ENCODE peak calls at places on chromosomes 5 and 9, in seven cellular contexts. P, W, F, K, L, O and R are unnamed samples.

GRCh38 chr9:79694676-79695400 is 123.1 kb downstream of the TLE4 start:
- DNase-seq in L (peak), P (no peak), W (peak), F (no peak), O (peak), K (no peak), R (no peak)

GRCh38 chr5:74378464-74378863 is 262.1 kb downstream of the ENC1 start:
- DNase-seq in K (no peak), O (peak), W (no peak), F (no peak), L (peak), P (no peak), R (no peak)

GRCh38 chr9:15249042-15249818 is 57.8 kb downstream of the TTC39B start:
- DNase-seq in K (no peak), O (peak), P (no peak), L (peak), W (peak), F (no peak), R (peak)

GRCh38 chr9:135898634-135899407 is 8.5 kb downstream of the CAMSAP1 start:
- DNase-seq in P (no peak), W (peak), O (peak), L (peak), F (no peak), K (no peak), R (peak)

GRCh38 chr5:157594237-157594636 is 18.7 kb upstream of the ADAM19 start:
- DNase-seq in L (no peak), P (no peak), K (no peak), F (no peak), O (peak), W (peak), R (no peak)

GRCh38 chr9:77606526-77606925 is 41.6 kb downstream of the GNA14 start:
- DNase-seq in P (no peak), F (no peak), O (no peak), K (no peak), W (no peak), L (no peak), R (no peak)

GRCh38 chr9:135183538-135184153 is 96.2 kb downstream of the OLFM1 start:
- DNase-seq in K (no peak), W (no peak), O (no peak), P (no peak), F (no peak), L (no peak), R (no peak)

GRCh38 chr9:120482424-120483186 is 97.4 kb downstream of the CDK5RAP2 start:
- DNase-seq in P (no peak), W (no peak), O (peak), L (no peak), F (no peak), K (no peak), R (no peak)

GRCh38 chr9:35114921-35115341 is 731 bp downstream of the ATOSB start:
- DNase-seq in F (no peak), K (peak), O (peak), P (peak), L (peak), W (peak), R (no peak)

GRCh38 chr5:75091597-75091996 is 39.2 kb upstream of the GCNT4 start:
- DNase-seq in W (peak), O (peak), F (no peak), L (no peak), K (no peak), P (no peak), R (no peak)

GRCh38 chr5:102296229-102296817 is at the start of gene SLCO4C1:
- DNase-seq in K (peak), P (peak), L (peak), O (peak), F (peak), W (peak), R (no peak)

GRCh38 chr9:93960971-93961841 is 6.1 kb upstream of the BARX1 start:
- DNase-seq in P (no peak), K (no peak), F (no peak), O (no peak), L (no peak), W (no peak), R (no peak)

GRCh38 chr5:6704361-6704851 is 8.8 kb upstream of the TENT4A start:
- DNase-seq in K (no peak), W (peak), O (peak), P (peak), L (peak), F (no peak), R (peak)

GRCh38 chr5:53423724-53424123 is 56.7 kb upstream of the FST start:
- DNase-seq in L (no peak), K (no peak), F (no peak), O (peak), W (no peak), P (no peak), R (no peak)

GRCh38 chr9:133787749-133788015 is 49.5 kb upstream of the SARDH start:
- DNase-seq in O (peak), L (no peak), K (peak), P (no peak), F (no peak), W (no peak), R (no peak)

GRCh38 chr9:123941535-123942070 is 11.7 kb upstream of the DENND1A start:
- DNase-seq in K (no peak), F (no peak), O (no peak), P (no peak), L (no peak), W (no peak), R (no peak)

GRCh38 chr5:108381034-108381954 is 604 bp downstream of the FBXL17 start:
- DNase-seq in O (peak), W (peak), F (peak), P (peak), L (peak), K (peak), R (peak)

GRCh38 chr5:122009436-122009835 is 47.7 kb downstream of the SRFBP1 start:
- DNase-seq in L (no peak), P (no peak), F (no peak), W (no peak), K (no peak), O (no peak), R (no peak)

GRCh38 chr9:93028448-93029006 is 30.0 kb upstream of the SUSD3 start:
- DNase-seq in F (no peak), L (peak), O (no peak), W (peak), K (no peak), P (no peak), R (no peak)

GRCh38 chr5:14595877-14596276 is 14.3 kb downstream of the OTULINL start:
- DNase-seq in F (no peak), W (no peak), O (no peak), K (no peak), L (no peak), P (no peak), R (no peak)

GRCh38 chr9:447230-448025 is 232.8 kb downstream of the DOCK8 start:
- DNase-seq in P (no peak), W (peak), O (peak), F (no peak), L (no peak), K (no peak), R (no peak)

GRCh38 chr9:99126312-99126711 is 21.4 kb downstream of the TGFBR1 start:
- DNase-seq in F (no peak), L (no peak), K (no peak), W (peak), P (no peak), O (peak), R (no peak)

GRCh38 chr5:173764321-173765029 is 123.7 kb upstream of the CPEB4 start:
- DNase-seq in O (peak), F (peak), W (peak), P (peak), K (no peak), L (peak), R (peak)

GRCh38 chr5:81239613-81240012 is 6.5 kb downstream of the CKMT2 start:
- DNase-seq in O (no peak), F (no peak), K (no peak), P (no peak), L (no peak), W (no peak), R (no peak)

GRCh38 chr5:100406640-100407039 is 128.5 kb upstream of the FAM174A start:
- DNase-seq in L (no peak), P (no peak), K (no peak), W (no peak), O (peak), F (no peak), R (no peak)

GRCh38 chr5:157266286-157267007 is 524 bp downstream of the CYFIP2 start:
- DNase-seq in K (peak), F (no peak), P (peak), L (no peak), W (no peak), O (no peak), R (no peak)

GRCh38 chr9:92645041-92645440 is 24.9 kb downstream of the IPPK start:
- DNase-seq in L (no peak), K (no peak), P (no peak), O (no peak), W (no peak), F (no peak), R (no peak)

GRCh38 chr9:14417230-14417629 is 103.3 kb upstream of the NFIB start:
- DNase-seq in L (peak), W (peak), F (no peak), K (no peak), P (no peak), O (peak), R (no peak)

GRCh38 chr5:66209794-66210193 is 65.7 kb downstream of the SREK1 start:
- DNase-seq in F (no peak), O (no peak), W (no peak), P (no peak), L (no peak), K (no peak), R (no peak)

GRCh38 chr5:2506603-2507002 is 244.9 kb downstream of the IRX2 start:
- DNase-seq in F (no peak), O (no peak), K (no peak), W (no peak), P (no peak), L (no peak), R (no peak)

GRCh38 chr5:133926960-133927615 is 41.3 kb downstream of the C5orf15 start:
- DNase-seq in L (no peak), O (peak), F (no peak), P (no peak), K (no peak), W (no peak), R (no peak)

GRCh38 chr5:181243521-181244307 is at the start of gene RACK1:
- DNase-seq in O (peak), F (peak), L (peak), K (peak), P (peak), W (peak), R (peak)

GRCh38 chr9:104835163-104835562 is 71.2 kb downstream of the NIPSNAP3B start:
- DNase-seq in O (no peak), K (no peak), L (no peak), F (no peak), W (no peak), P (no peak), R (no peak)

GRCh38 chr9:127598839-127599549 is 13.1 kb upstream of the STXBP1 start:
- DNase-seq in F (no peak), W (no peak), P (no peak), O (no peak), K (no peak), L (no peak), R (no peak)

GRCh38 chr9:130768265-130768664 is 66.8 kb upstream of the ABL1 start:
- DNase-seq in L (no peak), P (no peak), F (peak), K (no peak), O (peak), W (peak), R (no peak)

GRCh38 chr5:172833691-172834569 is at the start of gene ERGIC1:
- DNase-seq in L (peak), F (peak), K (peak), P (peak), O (peak), W (peak), R (peak)

DNA sequence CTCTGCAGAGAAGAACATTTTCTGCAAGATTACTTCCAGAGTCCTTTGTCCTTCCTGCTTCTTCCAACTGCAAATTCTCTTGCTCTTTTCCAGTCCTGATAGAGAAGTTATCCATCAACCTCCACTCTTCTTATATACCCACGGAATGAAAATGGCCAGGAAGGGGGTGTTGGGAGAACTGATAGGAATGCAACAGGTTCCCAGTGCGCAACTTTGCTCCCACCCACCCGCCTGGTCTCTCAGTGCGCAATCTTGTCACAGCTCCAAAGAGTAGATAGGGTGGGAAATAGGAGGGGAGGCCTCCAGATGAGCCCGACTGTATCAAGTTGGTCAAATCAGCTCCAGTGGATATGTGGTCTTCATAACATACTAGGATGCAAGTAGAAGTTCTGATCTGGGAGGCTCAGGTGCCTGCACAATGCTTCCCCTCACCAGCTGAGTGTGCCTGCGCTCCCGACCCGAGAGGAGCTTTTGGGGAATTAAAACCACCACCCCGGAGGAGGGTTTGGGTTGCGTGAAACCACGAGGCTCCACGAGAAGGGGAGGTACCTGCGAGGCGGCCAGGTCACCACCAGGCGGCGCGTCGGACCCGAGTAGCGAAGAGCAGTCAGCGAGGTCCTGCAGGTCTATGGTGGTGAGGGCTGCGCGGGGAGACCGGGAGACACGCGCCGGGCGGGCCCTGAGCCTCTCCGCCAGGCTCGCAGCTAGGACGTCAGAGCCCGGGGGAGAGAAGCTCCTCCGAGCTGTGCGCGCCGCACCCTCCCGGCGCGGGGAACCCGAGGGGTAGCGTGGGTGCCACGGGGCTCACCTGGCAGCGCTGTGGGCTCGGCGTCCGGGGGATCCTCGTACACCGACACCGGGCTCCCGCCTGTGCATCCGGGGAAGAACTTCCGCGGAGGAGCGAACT is 835 bp downstream of the MCIDAS start:
- DNase-seq in L (peak), K (peak), F (peak), O (peak), W (peak), P (no peak), R (no peak)
- TF ChIP-seq CTCF in L (peak), K (peak), F (peak), O (peak), W (peak), P (peak), R (peak)

DNA sequence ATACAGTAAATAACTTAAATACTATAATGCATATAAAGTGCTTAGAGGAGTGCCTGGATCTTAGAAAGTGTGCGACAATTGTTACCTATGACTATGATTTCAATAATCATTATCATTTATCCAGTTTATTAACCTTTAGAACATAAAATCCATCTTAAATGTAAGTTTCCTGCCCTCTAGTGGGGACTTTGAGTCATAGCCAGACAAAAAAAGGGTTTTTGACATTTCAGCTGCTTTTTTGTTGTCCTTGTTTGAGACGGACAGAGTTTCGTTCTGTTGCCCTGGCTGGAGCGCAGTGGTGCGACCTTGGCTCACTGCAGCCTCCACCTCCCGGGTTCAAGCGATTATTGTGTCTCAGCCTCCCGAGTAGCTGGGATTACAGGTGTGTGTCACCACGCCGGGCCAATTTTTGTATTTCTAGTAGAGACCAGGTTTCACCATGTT is 9.7 kb upstream of the C9orf152 start:
- DNase-seq in L (peak), K (peak), W (peak), P (no peak), O (peak), F (peak), R (no peak)
- TF ChIP-seq CTCF in L (peak), K (peak), W (peak), P (peak), O (peak), F (peak), R (peak)

GRCh38 chr9:87795178-87795577 is 69.3 kb downstream of the CTSL start:
- DNase-seq in F (no peak), P (no peak), K (no peak), O (no peak), W (no peak), L (no peak), R (no peak)

GRCh38 chr9:87787735-87788134 is 61.8 kb downstream of the CTSL start:
- DNase-seq in L (peak), W (peak), F (no peak), K (no peak), P (no peak), O (peak), R (no peak)

GRCh38 chr9:87793292-87793691 is 67.4 kb downstream of the CTSL start:
- DNase-seq in F (peak), W (peak), P (no peak), K (no peak), O (peak), L (peak), R (peak)

GRCh38 chr9:87796232-87796631 is 70.3 kb downstream of the CTSL start:
- DNase-seq in P (no peak), L (no peak), W (no peak), F (no peak), O (no peak), K (no peak), R (no peak)

GRCh38 chr9:87792831-87793288 is 66.9 kb downstream of the CTSL start:
- DNase-seq in L (peak), K (peak), W (peak), O (peak), P (peak), F (peak), R (peak)
- TF ChIP-seq CTCF in L (peak), K (peak), W (peak), O (peak), P (no peak), F (no peak), R (peak)

DNA sequence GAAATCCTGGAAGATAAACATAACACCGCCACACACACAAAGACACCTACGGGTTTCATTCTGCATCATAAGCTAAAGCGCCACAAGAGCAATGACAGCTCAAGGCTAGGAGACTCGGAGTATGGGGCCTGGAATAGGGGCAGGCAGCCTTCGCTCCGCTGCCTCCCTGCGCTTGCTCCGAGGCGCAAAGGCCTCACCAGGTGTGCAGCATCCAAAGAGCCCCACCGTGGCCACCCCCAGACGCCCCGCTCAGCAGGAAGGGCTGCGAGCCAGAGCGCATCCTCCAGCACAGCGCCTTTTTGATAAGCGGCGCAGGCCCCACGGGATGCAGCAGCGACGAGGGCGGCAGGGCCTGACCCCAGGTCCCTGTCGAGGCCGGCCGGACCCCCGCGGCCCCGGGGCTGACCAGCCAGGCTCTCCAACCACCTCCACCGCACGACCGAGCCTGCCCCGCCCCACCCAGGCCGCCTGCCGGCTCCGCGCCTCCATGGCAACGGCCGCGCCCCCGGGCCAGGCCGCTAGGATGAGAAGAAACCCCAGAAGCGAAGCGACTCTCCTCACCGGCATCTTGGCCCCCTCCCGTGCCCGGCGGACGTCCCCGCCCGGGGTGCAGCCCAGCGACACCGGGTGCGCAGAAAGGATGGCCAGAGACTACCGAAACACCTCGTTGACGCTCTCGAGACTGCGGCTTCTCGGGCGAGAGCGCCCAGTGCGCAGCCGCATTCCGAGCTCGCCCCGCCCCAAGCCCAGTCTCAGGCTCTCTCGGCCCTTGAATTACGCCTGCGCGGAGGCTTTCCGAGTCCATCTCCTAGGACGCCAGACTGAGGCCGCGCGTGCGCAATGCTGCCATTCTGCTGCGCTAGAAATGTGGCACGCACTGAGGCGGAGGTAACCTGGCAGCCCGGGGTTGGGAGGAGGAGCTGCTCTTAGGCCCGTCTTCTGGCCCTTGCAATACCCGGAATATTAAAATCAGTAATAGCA is at the start of gene KIF3A:
- DNase-seq in F (peak), P (peak), K (peak), L (peak), W (peak), O (peak), R (peak)
- TF ChIP-seq CTCF in F (peak), P (peak), K (no peak), L (no peak), W (no peak), O (no peak), R (no peak)

GRCh38 chr9:19517202-19517942 is 108.6 kb downstream of the ACER2 start:
- DNase-seq in W (no peak), O (no peak), F (no peak), K (no peak), P (no peak), L (peak), R (no peak)
- TF ChIP-seq CTCF in W (peak), O (peak), F (peak), K (peak), P (no peak), L (peak), R (no peak)